ENCODE peak calls at places on chromosomes 6 and 20, in seven cellular contexts. U is NCI-H1436 treated with DMSO at 0.1 percent for 48 hours; G is myocyte; Q is NCI-H748 treated with DMSO at 0.1 percent for 48 hours; J is stimulated activated CD4-positive, alpha-beta T cell treated with anti-CD3 and anti-CD28 coated beads, Interleukin-2, amount 100 ng/mL, for 48 hours; L is stomach; W is activated CD4-positive, CD25-positive, alpha-beta regulatory T cell treated with anti-CD3 and anti-CD28 coated beads, Interleukin-2, amount 50 U/mL, for 72 hours. V is an unnamed sample.
A peak's percentile ranks its signal among the peaks of the same experiment; 100 is the strongest.

GRCh38 chr6:90144928-90145520 is 151.6 kb downstream of the BACH2 start:
- DNase-seq in J (no peak), U (no peak), L (no peak), W (no peak), Q (no peak), G (no peak), V (no peak)

GRCh38 chr6:169335301-169335700 is 81.7 kb upstream of the THBS2 start:
- DNase-seq in J (no peak), Q (no peak), G (no peak), W (no peak), U (no peak), L (no peak), V (no peak)

GRCh38 chr20:25271486-25272222 is 23.8 kb downstream of the PYGB start:
- DNase-seq in J (no peak), W (no peak), L (peak; percentile 20), U (no peak), G (no peak), Q (no peak), V (no peak)

GRCh38 chr6:33692078-33692759 is 19.3 kb downstream of the UQCC2 start:
- DNase-seq in L (peak; percentile 66), U (no peak), Q (no peak), J (no peak), G (peak; percentile 93), W (no peak), V (no peak)

GRCh38 chr20:10632681-10633509 is 40.9 kb downstream of the JAG1 start:
- DNase-seq in Q (no peak), L (no peak), J (no peak), U (no peak), W (no peak), G (no peak), V (no peak)

GRCh38 chr20:36399147-36399968 is 93.2 kb downstream of the DLGAP4 start:
- DNase-seq in L (peak; percentile 33), G (peak; percentile 49), W (peak; percentile 39), Q (peak; percentile 22), U (no peak), J (peak; percentile 46), V (peak; percentile 50)

GRCh38 chr20:50731930-50732690 is 730 bp downstream of the PARD6B start:
- DNase-seq in G (no peak), L (no peak), J (no peak), U (no peak), Q (peak; percentile 1), W (no peak), V (no peak)

GRCh38 chr6:131858765-131859490 is 51.1 kb downstream of the ENPP1 start:
- DNase-seq in J (no peak), L (no peak), U (no peak), G (peak; percentile 42), Q (no peak), W (no peak), V (no peak)

GRCh38 chr6:105789935-105790334 is 296.2 kb upstream of the PRDM1 start:
- DNase-seq in Q (no peak), W (no peak), G (no peak), J (no peak), U (no peak), L (no peak), V (no peak)

GRCh38 chr20:37396520-37397075 is 50.7 kb downstream of the SRC start:
- DNase-seq in J (no peak), W (no peak), G (no peak), L (no peak), Q (peak; percentile 29), U (no peak), V (no peak)

GRCh38 chr20:23095504-23095903 is 9.4 kb upstream of the CD93 start:
- DNase-seq in G (no peak), U (no peak), W (no peak), L (no peak), J (no peak), Q (no peak), V (no peak)

GRCh38 chr6:13484138-13484708 is 3.2 kb downstream of the GFOD1 start:
- DNase-seq in G (no peak), J (no peak), U (no peak), W (no peak), Q (no peak), L (no peak), V (no peak)

GRCh38 chr6:111122458-111123286 is 35.4 kb downstream of the SLC16A10 start:
- DNase-seq in J (no peak), Q (no peak), G (no peak), U (no peak), W (no peak), L (no peak), V (no peak)

GRCh38 chr20:51447765-51448148 is 94.8 kb downstream of the NFATC2 start:
- DNase-seq in U (no peak), G (no peak), J (no peak), L (no peak), W (no peak), Q (no peak), V (no peak)

GRCh38 chr6:149694926-149695325 is 23.0 kb downstream of the LATS1 start:
- DNase-seq in U (no peak), J (no peak), Q (no peak), L (no peak), G (no peak), W (no peak), V (no peak)

GRCh38 chr6:137080711-137081110 is 35.9 kb upstream of the IL20RA start:
- DNase-seq in U (no peak), W (no peak), L (no peak), G (no peak), Q (no peak), J (no peak), V (no peak)

GRCh38 chr20:62501801-62502495 is 26.2 kb upstream of the GATA5 start:
- DNase-seq in W (peak; percentile 68), U (no peak), J (peak; percentile 59), Q (no peak), G (no peak), L (no peak), V (peak; percentile 71)

GRCh38 chr20:40958598-40958997 is 70.0 kb upstream of the TOP1 start:
- DNase-seq in G (no peak), W (no peak), Q (no peak), J (no peak), U (no peak), L (peak; percentile 14), V (peak; percentile 10)

GRCh38 chr6:118783931-118784528 is 109.9 kb upstream of the ASF1A start:
- DNase-seq in L (no peak), G (no peak), J (no peak), U (no peak), Q (no peak), W (no peak), V (no peak)

GRCh38 chr6:23073851-23074250 is 504.5 kb downstream of the HDGFL1 start:
- DNase-seq in L (no peak), W (no peak), U (no peak), G (no peak), J (no peak), Q (no peak), V (no peak)

GRCh38 chr20:24819331-24819965 is 129.6 kb upstream of the CST7 start:
- DNase-seq in J (no peak), W (no peak), Q (no peak), G (no peak), U (no peak), L (no peak), V (no peak)

GRCh38 chr6:20370393-20370792 is 31.3 kb upstream of the E2F3 start:
- DNase-seq in G (no peak), Q (no peak), L (no peak), U (no peak), W (no peak), J (no peak), V (peak; percentile 32)

GRCh38 chr6:113860165-113860955 is 3.2 kb downstream of the MARCKS start:
- DNase-seq in Q (no peak), U (no peak), L (peak; percentile 29), G (peak; percentile 68), W (no peak), J (no peak), V (no peak)

GRCh38 chr20:6692566-6693168 is 74.8 kb upstream of the BMP2 start:
- DNase-seq in U (no peak), W (no peak), L (no peak), Q (no peak), J (no peak), G (no peak), V (no peak)

GRCh38 chr6:99458319-99458718 is 33.2 kb upstream of the PNISR start:
- DNase-seq in W (no peak), U (no peak), L (no peak), Q (no peak), G (no peak), J (no peak), V (no peak)

GRCh38 chr6:7171733-7172132 is 64.0 kb downstream of the RREB1 start:
- DNase-seq in W (no peak), J (no peak), Q (no peak), G (no peak), L (no peak), U (no peak), V (no peak)

GRCh38 chr6:130215526-130215925 is 7.2 kb downstream of the SAMD3 start:
- DNase-seq in W (no peak), J (no peak), G (no peak), Q (no peak), L (no peak), U (no peak), V (peak; percentile 61)